ENCODE peak calls at places on chromosomes 6 and 20, in five cellular contexts. F is iPS-NIHi11; V is stimulated activated CD4-positive, alpha-beta T cell treated with anti-CD3 and anti-CD28 coated beads, Interleukin-15, amount 100 ng/mL, for 1 hour; Q is heart right ventricle; X is uterus. O is an unnamed sample.

GRCh38 chr20:32089637-32090330 is 19.7 kb upstream of the TM9SF4 start:
- DNase-seq in F (peak; percentile 57), V (no peak), X (no peak), Q (no peak), O (no peak)

GRCh38 chr20:62539208-62539607 is 63.4 kb upstream of the GATA5 start:
- DNase-seq in X (no peak), Q (no peak), V (no peak), F (no peak), O (no peak)

GRCh38 chr20:43751167-43752050 is 24.6 kb upstream of the GTSF1L start:
- DNase-seq in Q (no peak), V (no peak), F (no peak), X (no peak), O (no peak)

GRCh38 chr6:11744753-11745152 is 33.9 kb downstream of the ADTRP start:
- DNase-seq in F (no peak), V (no peak), Q (no peak), X (peak; percentile 51), O (no peak)

GRCh38 chr20:43931976-43932375 is 17.3 kb downstream of the TOX2 start:
- DNase-seq in V (no peak), X (no peak), Q (no peak), F (no peak), O (no peak)

GRCh38 chr6:13267142-13267621 is 61.2 kb downstream of the TBC1D7 start:
- DNase-seq in X (no peak), F (no peak), V (no peak), Q (no peak), O (no peak)

GRCh38 chr20:23687986-23688385 is 852 bp downstream of the CST4 start:
- DNase-seq in V (no peak), F (no peak), X (no peak), Q (no peak), O (no peak)

GRCh38 chr6:56842602-56843475 is 112.1 kb upstream of the BEND6 start:
- DNase-seq in Q (peak; percentile 57), F (peak; percentile 64), X (peak; percentile 20), V (no peak), O (no peak)

GRCh38 chr6:149043476-149044130 is 273.9 kb upstream of the TAB2 start:
- DNase-seq in X (no peak), F (peak; percentile 60), Q (no peak), V (no peak), O (no peak)

GRCh38 chr6:144331610-144332009 is 46.5 kb downstream of the UTRN start:
- DNase-seq in F (no peak), Q (no peak), X (no peak), V (no peak), O (no peak)

GRCh38 chr6:3438190-3439167 is 18.4 kb downstream of the SLC22A23 start:
- DNase-seq in F (no peak), X (no peak), Q (no peak), V (no peak), O (no peak)

GRCh38 chr6:91341473-91341872 is 754.6 kb upstream of the MAP3K7 start:
- DNase-seq in V (no peak), X (no peak), F (no peak), Q (no peak), O (no peak)

GRCh38 chr6:30882764-30883475 is 1.4 kb upstream of the DDR1 start:
- DNase-seq in F (peak; percentile 77), Q (no peak), X (no peak), V (no peak), O (peak; percentile 12)

GRCh38 chr20:53707341-53708102 is 113.9 kb upstream of the ZNF217 start:
- DNase-seq in Q (no peak), F (no peak), X (no peak), V (no peak), O (no peak)

GRCh38 chr6:30766461-30767157 is 22.3 kb upstream of the IER3 start:
- DNase-seq in F (no peak), Q (no peak), V (no peak), X (no peak), O (no peak)

GRCh38 chr20:8946036-8946926 is 122.6 kb upstream of the PLCB4 start:
- DNase-seq in F (no peak), Q (no peak), V (no peak), X (no peak), O (no peak)

GRCh38 chr6:107538856-107539387 is 49.0 kb downstream of the SOBP start:
- DNase-seq in Q (no peak), X (no peak), V (no peak), F (no peak), O (no peak)

GRCh38 chr6:5126214-5126613 is 41.1 kb downstream of the PPP1R3G start:
- DNase-seq in X (no peak), V (no peak), F (no peak), Q (no peak), O (no peak)

GRCh38 chr6:163337958-163338357 is 76.6 kb upstream of the QKI start:
- DNase-seq in X (no peak), V (no peak), F (no peak), Q (no peak), O (no peak)

GRCh38 chr20:51447097-51447764 is 95.3 kb downstream of the NFATC2 start:
- DNase-seq in X (peak; percentile 93), F (no peak), Q (no peak), V (no peak), O (no peak)

GRCh38 chr6:25898289-25898977 is 24.4 kb upstream of the SLC17A3 start:
- DNase-seq in Q (no peak), X (no peak), F (peak; percentile 28), V (no peak), O (no peak)

GRCh38 chr20:20489054-20489453 is 121.2 kb downstream of the INSM1 start:
- DNase-seq in Q (no peak), X (no peak), F (no peak), V (no peak), O (no peak)

GRCh38 chr6:31441368-31442267 is 38.2 kb downstream of the MICA start:
- DNase-seq in Q (peak; percentile 86), X (peak; percentile 84), F (peak; percentile 88), V (no peak), O (peak; percentile 76)

GRCh38 chr6:71531841-71532240 is 243.2 kb downstream of the OGFRL1 start:
- DNase-seq in Q (no peak), X (no peak), V (no peak), F (no peak), O (no peak)

GRCh38 chr6:38531134-38531533 is 108.6 kb downstream of the BTBD9 start:
- DNase-seq in Q (no peak), V (no peak), X (no peak), F (no peak), O (no peak)

GRCh38 chr6:89805814-89806371 is 13.7 kb downstream of the MDN1 start:
- DNase-seq in V (no peak), F (no peak), X (no peak), Q (no peak), O (no peak)

GRCh38 chr6:79943133-79943532 is 4.2 kb downstream of the ELOVL4 start:
- DNase-seq in F (no peak), Q (no peak), V (no peak), X (no peak), O (no peak)

GRCh38 chr6:14401181-14401745 is 283.7 kb downstream of the CD83 start:
- DNase-seq in X (no peak), F (no peak), V (no peak), Q (no peak), O (no peak)

GRCh38 chr6:148524509-148524908 is 181.9 kb downstream of the SASH1 start:
- DNase-seq in X (no peak), F (no peak), Q (no peak), V (no peak), O (no peak)

O was measured in effector CD8-positive, alpha-beta T cell.